ENCODE peak calls at places on chromosomes 2 and 18, in ten cellular contexts. Q, J, R, Z, N, A, O, I, F and W are unnamed samples.

GRCh38 chr2:222360146-222360545 is 61.3 kb upstream of the PAX3 start:
- ATAC-seq in Q (no peak), J (no peak), R (no peak), Z (no peak), N (no peak), A (no peak), O (no peak), I (no peak), F (no peak), W (no peak)

GRCh38 chr2:191382801-191383200 is 137.6 kb downstream of the MYO1B start:
- ATAC-seq in Q (peak), J (no peak), R (no peak), Z (no peak), N (peak), A (peak), O (peak), I (no peak), F (no peak), W (no peak)

GRCh38 chr18:77308216-77308615 is 58.6 kb downstream of the GALR1 start:
- ATAC-seq in Q (no peak), J (no peak), R (no peak), Z (no peak), N (no peak), A (no peak), O (no peak), I (no peak), F (no peak), W (no peak)

GRCh38 chr18:55034742-55035141 is 75.5 kb upstream of the CCDC68 start:
- ATAC-seq in Q (no peak), J (no peak), R (peak), Z (no peak), N (no peak), A (peak), O (no peak), I (no peak), F (no peak), W (no peak)

GRCh38 chr2:113796592-113797180 is 40.2 kb upstream of the SLC35F5 start:
- ATAC-seq in Q (no peak), J (no peak), R (no peak), Z (no peak), N (no peak), A (no peak), O (no peak), I (no peak), F (no peak), W (no peak)

GRCh38 chr2:195382186-195382585 is 274.8 kb upstream of the SLC39A10 start:
- ATAC-seq in Q (no peak), J (peak), R (no peak), Z (peak), N (no peak), A (no peak), O (no peak), I (peak), F (peak), W (peak)

GRCh38 chr2:170455617-170456426 is 259.3 kb upstream of the SP5 start:
- ATAC-seq in Q (no peak), J (no peak), R (no peak), Z (no peak), N (no peak), A (no peak), O (no peak), I (no peak), F (no peak), W (no peak)

GRCh38 chr18:76493213-76494107 is 1.6 kb downstream of the ZNF516 start:
- ATAC-seq in Q (peak), J (no peak), R (peak), Z (peak), N (peak), A (peak), O (peak), I (peak), F (peak), W (no peak)

GRCh38 chr2:84729224-84729623 is 151.7 kb downstream of the TRABD2A start:
- ATAC-seq in Q (no peak), J (no peak), R (no peak), Z (no peak), N (peak), A (no peak), O (no peak), I (no peak), F (no peak), W (no peak)

GRCh38 chr2:103396152-103396551 is 634.3 kb downstream of the TMEM182 start:
- ATAC-seq in Q (no peak), J (no peak), R (no peak), Z (no peak), N (no peak), A (no peak), O (no peak), I (no peak), F (no peak), W (no peak)